ENCODE peak calls at places on chromosomes 12 and 14, in five cellular contexts. D, L, F, N and O are unnamed samples.

GRCh38 chr12:10211101-10211974 is 1.3 kb upstream of the GABARAPL1 start:
- DNase-seq in D (peak; percentile 78), F (peak; percentile 52), N (no peak), L (no peak), O (no peak)

GRCh38 chr14:45156067-45156466 is 20.3 kb downstream of the FANCM start:
- DNase-seq in D (no peak), L (no peak), F (no peak), N (no peak), O (no peak)

GRCh38 chr12:47762850-47763440 is 4.3 kb upstream of the RAPGEF3 start:
- DNase-seq in D (no peak), N (no peak), L (peak; percentile 18), F (no peak), O (no peak)

GRCh38 chr12:80412343-80412953 is 31.6 kb upstream of the PTPRQ start:
- DNase-seq in D (no peak), N (peak; percentile 67), F (no peak), L (no peak), O (no peak)

GRCh38 chr14:91245029-91245428 is 525 bp upstream of the GPR68 start:
- DNase-seq in L (no peak), F (no peak), N (no peak), D (no peak), O (no peak)

GRCh38 chr14:24274101-24274543 is 2.7 kb upstream of the RABGGTA start:
- DNase-seq in D (no peak), F (no peak), L (no peak), N (peak; percentile 59), O (no peak)

GRCh38 chr14:104393199-104393897 is 186.2 kb upstream of the C14orf180 start:
- DNase-seq in D (peak; percentile 62), L (peak; percentile 33), N (no peak), F (no peak), O (peak; percentile 61)

GRCh38 chr12:132222808-132223173 is 78.5 kb downstream of the NOC4L start:
- DNase-seq in D (no peak), L (no peak), F (no peak), N (no peak), O (no peak)

GRCh38 chr12:126898562-126898961 is 1368.4 kb upstream of the TMEM132C start:
- DNase-seq in F (no peak), L (no peak), D (no peak), N (no peak), O (no peak)

DNA sequence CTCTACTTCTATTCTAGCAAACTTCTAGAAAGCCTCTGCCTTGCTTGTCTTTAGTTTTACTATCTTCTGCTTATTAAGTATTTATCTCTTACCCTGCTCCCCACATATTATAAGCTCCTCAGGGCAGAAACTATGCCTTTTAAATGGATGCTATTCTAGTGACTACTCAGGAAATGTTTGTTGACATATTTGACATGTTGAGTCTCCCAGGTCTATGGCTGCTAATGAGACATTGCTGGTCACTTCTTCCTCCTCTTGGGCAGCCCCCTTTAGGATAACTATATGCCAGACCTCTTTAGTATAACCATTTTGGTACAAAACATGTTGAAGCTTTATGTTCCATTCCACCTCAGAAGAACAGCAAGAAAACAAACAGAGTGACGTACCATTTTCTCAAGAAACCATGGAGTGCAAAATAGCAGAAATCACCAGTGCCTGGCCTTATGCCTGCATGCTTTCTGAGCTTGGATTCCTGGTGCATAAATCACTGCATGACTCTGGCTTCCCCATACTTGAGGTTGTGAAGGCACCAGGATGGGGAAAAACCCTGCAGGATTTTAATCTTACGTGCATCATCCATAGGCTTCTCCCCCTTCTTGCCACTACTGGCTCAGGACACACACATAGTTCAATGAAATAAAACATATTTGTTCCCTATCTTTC is 202.6 kb downstream of the TMX1 start:
- DNase-seq in L (no peak), D (no peak), N (no peak), F (no peak), O (no peak)
- H3K27ac ChIP-seq in L (no peak overlapping the region), D (peak overlapping the region; percentile 25), N (no peak overlapping the region), F (no peak overlapping the region), O (no peak overlapping the region)

GRCh38 chr14:99224116-99224910 is 47.7 kb downstream of the BCL11B start:
- DNase-seq in L (no peak), D (no peak), N (no peak), F (no peak), O (no peak)
- TF ChIP-seq CTCF in L (no peak), D (no peak), N (no peak), F (no peak), O (no peak)

GRCh38 chr12:58919271-58920101 is 818 bp downstream of the LRIG3 start:
- DNase-seq in L (peak; percentile 47), F (peak; percentile 69), N (no peak), D (peak; percentile 78), O (peak; percentile 81)
- H3K4me3 ChIP-seq in L (peak overlapping the region; percentile 91), F (peak overlapping the region; percentile 69), N (no peak overlapping the region), D (peak overlapping the region; percentile 90), O (peak overlapping the region; percentile 63)

GRCh38 chr12:41979574-41979973 is 165.1 kb downstream of the GXYLT1 start:
- DNase-seq in N (no peak), L (no peak), D (no peak), F (no peak), O (no peak)
- H3K27ac ChIP-seq in N (no peak overlapping the region), L (no peak overlapping the region), D (no peak overlapping the region), F (no peak overlapping the region), O (no peak overlapping the region)

DNA sequence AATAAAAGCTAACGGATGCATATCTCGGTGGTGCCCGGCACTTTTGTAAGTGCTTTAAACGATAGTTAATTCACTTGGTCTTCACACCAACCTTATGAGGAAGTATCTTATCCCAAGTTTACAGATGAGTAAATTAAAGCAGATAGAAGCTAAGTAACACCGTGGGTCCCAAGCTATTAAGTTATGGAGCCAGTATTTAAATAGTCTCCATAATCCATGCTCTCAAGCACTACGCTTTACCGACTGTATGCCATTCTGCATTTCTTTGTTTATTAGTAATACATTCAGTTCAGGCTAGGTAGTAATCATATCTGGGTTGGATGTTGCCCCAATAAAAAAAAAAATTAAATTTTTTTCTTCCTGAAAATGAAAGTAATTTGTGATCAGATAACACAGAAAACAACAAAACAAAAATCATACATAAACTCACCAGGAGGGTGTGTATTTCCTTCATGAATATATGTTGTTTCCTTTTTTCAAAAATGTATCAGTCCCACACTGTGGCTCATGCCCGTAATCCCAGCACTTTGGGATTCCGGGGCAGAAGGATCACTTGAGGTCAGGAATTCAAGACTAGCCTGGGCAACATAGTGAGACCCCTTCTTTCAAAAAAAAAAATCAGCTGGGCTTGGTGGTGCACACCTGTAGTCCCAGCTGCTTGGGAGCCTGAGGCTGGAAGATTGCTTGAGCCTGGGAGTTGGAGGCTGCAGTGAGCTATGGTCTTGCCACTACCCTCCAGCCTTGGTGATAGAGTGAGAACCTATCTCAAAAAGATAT is 1.4 kb upstream of the M6PR start:
- DNase-seq in D (no peak), L (no peak), F (no peak), N (no peak), O (no peak)
- TF ChIP-seq CTCF in D (no peak), L (no peak), F (no peak), N (no peak), O (peak; percentile 7)

DNA sequence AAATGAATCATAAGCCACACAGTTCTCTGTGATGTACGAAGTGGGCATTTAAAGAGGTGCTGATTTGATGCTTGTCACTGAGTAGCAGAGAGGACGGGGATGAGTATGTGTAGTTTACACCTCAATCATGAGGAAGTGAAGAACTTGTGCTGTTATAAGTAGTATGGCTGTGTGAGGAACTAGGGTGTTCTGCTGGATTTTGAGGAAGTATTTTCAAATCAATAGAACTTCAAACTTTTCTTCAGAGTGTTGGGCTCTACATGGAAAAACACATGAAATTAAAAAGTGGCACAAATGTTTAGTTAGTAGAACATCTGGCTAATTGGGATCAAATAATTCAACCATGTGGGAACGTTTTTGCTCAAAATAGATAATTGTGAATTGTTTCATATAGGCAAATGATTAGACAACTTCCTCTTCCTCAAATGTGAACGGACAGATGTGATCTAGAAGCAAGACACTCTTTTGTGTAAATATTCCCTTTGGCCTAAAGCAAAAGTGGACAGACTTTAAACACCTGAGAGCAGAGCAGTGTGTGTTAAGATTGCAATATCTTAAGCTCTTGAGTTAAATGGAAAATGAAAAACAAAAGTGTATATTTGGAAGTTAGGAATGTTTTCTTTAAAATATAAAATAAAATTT is 168.5 kb downstream of the NAV3 start:
- DNase-seq in L (no peak), D (no peak), F (no peak), N (peak; percentile 84), O (no peak)
- H3K4me3 ChIP-seq in L (no peak overlapping the region), D (no peak overlapping the region), F (no peak overlapping the region), N (peak overlapping the region; percentile 13), O (no peak overlapping the region)

GRCh38 chr12:124814741-124815613 is 48.7 kb downstream of the SCARB1 start:
- DNase-seq in L (no peak), N (no peak), F (peak; percentile 51), D (no peak), O (no peak)
- H3K27ac ChIP-seq in L (no peak overlapping the region), N (no peak overlapping the region), F (no peak overlapping the region), D (no peak overlapping the region), O (no peak overlapping the region)

GRCh38 chr14:38723277-38723676 is 379.8 kb downstream of the SEC23A start:
- DNase-seq in D (no peak), L (no peak), F (no peak), N (no peak), O (no peak)

GRCh38 chr14:38724621-38725020 is 378.4 kb downstream of the SEC23A start:
- DNase-seq in F (no peak), N (no peak), D (no peak), L (no peak), O (no peak)

GRCh38 chr14:38723954-38724353 is 379.1 kb downstream of the SEC23A start:
- DNase-seq in N (no peak), D (no peak), L (no peak), F (no peak), O (no peak)

GRCh38 chr14:38718519-38718918 is 384.5 kb downstream of the SEC23A start:
- DNase-seq in D (no peak), N (no peak), L (no peak), F (no peak), O (no peak)

DNA sequence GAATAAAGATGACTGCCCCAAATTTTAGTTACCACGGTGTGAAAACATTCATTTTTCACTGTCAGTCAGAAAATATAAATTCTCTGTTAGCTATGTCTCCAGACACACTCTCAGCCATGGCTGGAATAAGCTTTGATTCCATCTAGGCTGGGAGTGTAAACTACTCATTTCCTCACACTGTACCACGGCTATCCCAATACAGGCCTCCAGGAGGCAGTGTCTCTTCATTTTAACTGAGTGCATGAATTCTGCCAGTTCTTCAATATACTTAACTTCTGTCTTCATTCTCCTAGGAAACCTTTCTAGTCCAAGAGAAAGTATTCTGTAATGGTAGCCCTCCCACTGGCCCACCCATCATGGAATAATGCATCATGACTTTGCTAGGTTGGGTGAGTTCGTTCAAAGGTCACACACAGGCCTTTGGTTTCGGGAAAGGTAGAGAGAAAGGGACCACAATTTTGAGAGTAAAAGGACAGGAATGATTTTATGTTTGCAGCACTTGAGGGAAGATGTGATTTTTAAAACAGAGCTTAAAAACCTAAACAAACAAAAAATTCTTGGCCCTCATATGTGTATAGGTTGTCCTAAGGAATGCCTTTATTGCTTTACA is 381.1 kb downstream of the SEC23A start:
- DNase-seq in L (peak; percentile 46), D (no peak), F (no peak), N (peak; percentile 37), O (no peak)
- TF ChIP-seq CTCF in L (peak; percentile 87), D (peak; percentile 68), F (peak; percentile 80), N (peak; percentile 84), O (peak; percentile 83)

GRCh38 chr12:62468394-62468793 is 1.8 kb downstream of the MON2 start:
- DNase-seq in N (no peak), D (no peak), F (no peak), L (no peak), O (no peak)
- H3K4me3 ChIP-seq in N (peak overlapping the region; percentile 99), D (peak overlapping the region; percentile 87), F (peak overlapping the region; percentile 69), L (peak overlapping the region; percentile 90), O (peak overlapping the region; percentile 72)